ENCODE peak calls at places on chromosomes 2 and 18, in ten cellular contexts. S, W, K, H, F, U, D, E, N and B are unnamed samples. For H3K36me3, the result is how much of the 10 kb centered on the place peaks cover.

GRCh38 chr18:74289137-74289536 is 2.6 kb downstream of the CYB5A start:
- DNase-seq in W (no peak), U (no peak), H (no peak), F (no peak), E (no peak), N (no peak), K (no peak), S (no peak), D (no peak), B (no peak)

GRCh38 chr18:79367480-79367879 is 28.2 kb upstream of the NFATC1 start:
- DNase-seq in N (no peak), H (no peak), K (no peak), U (no peak), D (no peak), W (no peak), S (no peak), F (no peak), E (no peak), B (no peak)

GRCh38 chr2:201644001-201644400 is 698 bp upstream of the TMEM237 start:
- DNase-seq in K (peak), W (no peak), N (no peak), H (no peak), S (no peak), E (no peak), F (no peak), D (no peak), U (peak), B (no peak)

GRCh38 chr2:67465623-67466022 is 68.5 kb downstream of the ETAA1 start:
- DNase-seq in K (no peak), S (no peak), W (no peak), E (no peak), D (no peak), N (no peak), F (no peak), U (no peak), H (no peak), B (no peak)

GRCh38 chr2:231935207-231935524 is 9.0 kb upstream of the NPPC start:
- DNase-seq in F (no peak), D (no peak), U (no peak), S (no peak), W (no peak), K (no peak), H (no peak), N (no peak), E (peak), B (no peak)

GRCh38 chr2:7437122-7437521 is 519.9 kb downstream of the RNF144A start:
- DNase-seq in E (no peak), F (no peak), D (no peak), U (no peak), W (no peak), K (no peak), S (no peak), H (no peak), N (no peak), B (no peak)

GRCh38 chr2:169705927-169706326 is 11.7 kb downstream of the PHOSPHO2 start:
- DNase-seq in N (no peak), E (no peak), H (no peak), W (no peak), S (no peak), K (no peak), U (no peak), D (no peak), F (no peak), B (peak)

GRCh38 chr18:2589345-2590060 is 18.1 kb downstream of the NDC80 start:
- DNase-seq in K (no peak), W (no peak), U (peak), N (no peak), S (no peak), E (no peak), D (no peak), H (no peak), F (no peak), B (peak)

GRCh38 chr2:172972005-172972619 is 103.5 kb upstream of the MAP3K20 start:
- DNase-seq in N (no peak), U (peak), K (no peak), F (peak), W (peak), E (no peak), D (peak), S (peak), H (peak), B (no peak)

GRCh38 chr2:239804161-239805042 is 220.7 kb downstream of the NDUFA10 start:
- DNase-seq in N (no peak), K (peak), E (no peak), S (no peak), F (no peak), H (no peak), W (no peak), D (no peak), U (no peak), B (no peak)

GRCh38 chr2:106208874-106209273 is 14.8 kb upstream of the UXS1 start:
- DNase-seq in W (no peak), U (no peak), K (no peak), N (no peak), D (no peak), E (no peak), F (no peak), H (peak), S (no peak), B (no peak)

GRCh38 chr2:54657664-54658083 is 65.8 kb upstream of the EML6 start:
- DNase-seq in F (peak), S (peak), W (peak), U (no peak), E (peak), H (peak), N (no peak), D (no peak), K (peak), B (no peak)

GRCh38 chr2:119028327-119029174 is 86.6 kb downstream of the MARCO start:
- DNase-seq in U (peak), N (no peak), W (peak), E (no peak), H (peak), F (peak), D (no peak), K (no peak), S (no peak), B (no peak)

GRCh38 chr2:9292426-9292825 is 85.8 kb downstream of the ASAP2 start:
- DNase-seq in D (no peak), W (no peak), K (no peak), F (no peak), E (no peak), H (no peak), N (no peak), U (no peak), S (no peak), B (no peak)

GRCh38 chr2:7745369-7745768 is 828.2 kb downstream of the RNF144A start:
- DNase-seq in K (no peak), H (no peak), N (no peak), U (no peak), E (no peak), S (no peak), F (no peak), W (no peak), D (no peak), B (no peak)

GRCh38 chr2:127453013-127453391 is 34.8 kb downstream of the PROC start:
- DNase-seq in S (no peak), F (no peak), U (no peak), E (no peak), K (no peak), N (no peak), H (no peak), D (no peak), W (no peak), B (no peak)

GRCh38 chr2:218485986-218486667 is 67.2 kb downstream of the VIL1 start:
- DNase-seq in W (no peak), H (no peak), K (no peak), U (peak), F (no peak), D (no peak), E (no peak), S (no peak), N (no peak), B (no peak)
- H3K36me3 ChIP-seq in W (under half), H (half or more), K (half or more), U (under half), F (under half), D (under half), E (half or more), S (half or more), N (under half), B (under half)

GRCh38 chr2:15634846-15635490 is 43.3 kb downstream of the DDX1 start:
- DNase-seq in H (no peak), U (no peak), D (no peak), E (no peak), S (no peak), N (no peak), K (no peak), F (no peak), W (no peak), B (no peak)

GRCh38 chr2:15633971-15634346 is 42.3 kb downstream of the DDX1 start:
- DNase-seq in K (no peak), H (no peak), S (no peak), D (no peak), U (no peak), E (no peak), W (no peak), F (no peak), N (no peak), B (no peak)

GRCh38 chr2:15631883-15632282 is 40.2 kb downstream of the DDX1 start:
- DNase-seq in E (no peak), W (no peak), H (no peak), U (no peak), S (no peak), K (no peak), D (no peak), F (no peak), N (no peak), B (no peak)

GRCh38 chr2:15630958-15631719 is 39.5 kb downstream of the DDX1 start:
- DNase-seq in H (no peak), K (no peak), D (no peak), U (no peak), N (no peak), E (no peak), F (no peak), S (no peak), W (no peak), B (no peak)

DNA sequence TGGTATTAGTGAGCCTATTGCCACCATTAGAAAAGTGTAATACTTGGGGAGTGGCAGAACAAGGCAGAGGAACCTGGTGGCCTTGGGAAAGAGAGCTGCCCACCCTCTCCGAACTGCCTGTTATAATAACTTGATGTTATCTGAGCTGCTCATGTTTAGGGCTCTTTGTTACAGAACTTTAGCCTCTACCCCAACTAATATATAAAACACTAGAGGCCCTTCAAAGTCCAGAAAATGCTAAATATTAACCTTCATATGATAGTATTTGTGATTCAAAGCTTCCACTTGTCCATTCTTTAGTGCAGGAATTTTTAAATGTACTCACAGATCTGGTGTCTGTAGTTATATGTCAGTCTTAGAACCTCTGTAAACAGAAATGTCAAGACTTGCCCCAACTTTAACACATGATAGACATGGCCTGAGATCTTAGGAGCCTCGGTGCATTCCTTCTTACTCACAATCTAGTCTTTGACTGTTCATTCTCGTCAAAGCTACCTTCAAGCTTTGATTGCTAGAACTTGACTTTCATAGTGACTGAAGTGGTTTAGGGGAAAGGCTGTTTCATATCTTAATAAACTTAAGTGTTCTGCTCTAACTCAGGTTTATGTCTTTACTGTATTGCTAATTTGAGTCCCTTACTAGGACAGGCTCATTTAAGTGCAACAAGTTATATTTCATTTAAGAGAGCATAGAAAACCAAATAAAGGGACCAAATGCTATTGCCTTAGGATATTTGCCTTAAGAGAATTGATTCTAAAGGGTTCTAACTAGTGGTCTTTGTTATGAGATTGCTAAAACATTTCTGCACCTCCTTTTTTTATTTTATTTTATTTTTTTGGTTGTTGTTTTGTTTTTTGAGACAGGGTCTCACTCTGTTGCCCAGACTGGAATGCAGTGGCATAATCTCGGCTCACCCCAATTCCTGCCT is 41.6 kb downstream of the DDX1 start:
- DNase-seq in D (no peak), S (no peak), F (no peak), K (no peak), E (no peak), H (no peak), W (no peak), N (no peak), U (peak), B (no peak)
- H3K4me3 ChIP-seq in D (no peak), S (no peak), F (no peak), K (no peak), E (no peak), H (no peak), W (no peak), N (no peak), U (no peak), B (no peak)

GRCh38 chr18:3848316-3848715 is 398.3 kb downstream of the TGIF1 start:
- DNase-seq in K (no peak), N (no peak), U (peak), H (no peak), S (no peak), W (no peak), D (no peak), F (no peak), E (no peak), B (no peak)
- H3K36me3 ChIP-seq in K (under half), N (under half), U (under half), H (under half), S (under half), W (under half), D (under half), F (under half), E (under half), B (under half)

GRCh38 chr2:174341301-174341994 is 6.7 kb downstream of the SP9 start:
- DNase-seq in E (peak), D (peak), H (peak), U (peak), W (peak), F (peak), N (peak), K (peak), S (peak), B (peak)
- H3K4me3 ChIP-seq in E (peak), D (no peak), H (no peak), U (peak), W (peak), F (peak), N (no peak), K (no peak), S (no peak), B (no peak)

DNA sequence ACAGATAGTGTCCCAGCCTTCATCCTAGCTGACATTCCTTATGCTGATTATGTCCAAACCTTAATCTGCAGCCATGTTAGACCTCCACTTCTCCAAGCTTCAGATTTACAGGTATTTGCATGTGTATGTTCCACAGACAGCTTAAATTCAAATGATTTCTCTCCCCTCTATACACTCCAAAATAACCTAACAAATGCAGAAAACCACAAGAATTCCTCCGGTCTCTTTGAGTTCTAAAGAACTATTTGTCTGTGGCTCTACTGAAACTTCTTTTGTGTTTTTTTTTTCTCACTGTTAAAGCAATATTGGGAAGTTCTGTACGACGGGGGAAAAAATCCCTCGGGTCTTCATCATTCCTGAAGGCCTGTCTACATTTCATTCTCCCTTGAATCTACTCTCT is 8.6 kb downstream of the NDUFS1 start:
- DNase-seq in H (no peak), U (no peak), S (no peak), E (no peak), D (no peak), W (no peak), K (no peak), F (no peak), N (no peak), B (no peak)
- H3K36me3 ChIP-seq in H (half or more), U (under half), S (half or more), E (half or more), D (under half), W (half or more), K (half or more), F (under half), N (under half), B (under half)

GRCh38 chr2:206442854-206443734 is at the start of gene ADAM23:
- DNase-seq in D (no peak), W (peak), K (no peak), N (no peak), S (peak), E (peak), H (peak), F (peak), U (peak), B (no peak)

GRCh38 chr2:206443735-206444527 is 599 bp downstream of the ADAM23 start:
- DNase-seq in D (no peak), F (peak), N (no peak), S (peak), U (peak), K (no peak), W (peak), H (no peak), E (peak), B (no peak)

GRCh38 chr2:206438196-206438727 is 5.1 kb upstream of the ADAM23 start:
- DNase-seq in F (no peak), K (no peak), U (no peak), W (no peak), N (no peak), E (no peak), D (no peak), S (no peak), H (no peak), B (no peak)

GRCh38 chr2:206445948-206446347 is 2.6 kb downstream of the ADAM23 start:
- DNase-seq in K (no peak), F (no peak), H (no peak), W (no peak), N (no peak), U (no peak), S (no peak), D (no peak), E (no peak), B (no peak)

DNA sequence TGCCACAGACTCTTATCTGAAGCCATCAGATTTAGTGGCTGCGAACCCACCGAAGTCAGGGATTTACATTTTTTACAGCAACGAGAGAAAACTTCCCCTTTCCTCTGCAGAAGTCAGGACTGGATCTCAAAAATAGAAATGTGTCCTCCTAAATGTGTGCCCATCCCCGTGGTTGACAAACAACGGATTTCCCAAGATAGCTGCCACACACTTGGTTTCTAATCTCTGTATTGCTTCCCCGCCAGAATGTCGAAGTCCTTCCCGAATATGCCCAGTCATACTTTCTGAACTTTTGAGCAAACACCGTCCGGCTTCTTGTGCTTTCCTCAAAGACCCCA is 847 bp upstream of the ADAM23 start:
- DNase-seq in N (no peak), D (no peak), K (no peak), U (no peak), W (no peak), H (no peak), S (no peak), E (no peak), F (no peak), B (no peak)
- H3K4me3 ChIP-seq in N (no peak), D (no peak), K (peak), U (no peak), W (peak), H (no peak), S (no peak), E (peak), F (peak), B (no peak)

GRCh38 chr2:11187733-11188132 is 32.5 kb downstream of the SLC66A3 start:
- DNase-seq in U (no peak), H (no peak), S (no peak), E (no peak), F (no peak), D (no peak), W (no peak), N (no peak), K (no peak), B (no peak)
- H3K36me3 ChIP-seq in U (under half), H (under half), S (half or more), E (half or more), F (under half), D (under half), W (under half), N (under half), K (half or more), B (under half)

GRCh38 chr2:42172020-42172419 is 2.9 kb downstream of the EML4 start:
- DNase-seq in F (no peak), E (no peak), D (no peak), K (no peak), U (no peak), W (no peak), S (no peak), H (no peak), N (no peak), B (no peak)
- H3K4me3 ChIP-seq in F (no peak), E (no peak), D (peak), K (no peak), U (no peak), W (peak), S (no peak), H (no peak), N (peak), B (no peak)